ENCODE peak calls at places on chromosome 22, in four cellular contexts. F, R, S and P are unnamed samples.

GRCh38 chr22:32050678-32051515 is 7.8 kb downstream of the SLC5A1 start:
- DNase-seq in F (peak; percentile 30), R (peak; percentile 55), S (peak; percentile 88), P (no peak)

GRCh38 chr22:22342697-22343602 is 98.4 kb downstream of the VPREB1 start:
- DNase-seq in R (peak; percentile 78), S (peak; percentile 81), F (peak; percentile 75), P (peak; percentile 59)

GRCh38 chr22:29199702-29200400 is 5.8 kb upstream of the EMID1 start:
- DNase-seq in S (no peak), F (no peak), R (no peak), P (no peak)

GRCh38 chr22:35740616-35741015 is 22.9 kb downstream of the APOL5 start:
- DNase-seq in F (no peak), S (no peak), R (no peak), P (no peak)

GRCh38 chr22:46902998-46903916 is 140.8 kb downstream of the TBC1D22A start:
- DNase-seq in F (no peak), S (no peak), R (no peak), P (no peak)

GRCh38 chr22:42310301-42310981 is 40.0 kb upstream of the TCF20 start:
- DNase-seq in S (no peak), R (no peak), F (no peak), P (no peak)

GRCh38 chr22:19875531-19876313 is 21.0 kb upstream of the GNB1L start:
- DNase-seq in S (no peak), R (no peak), F (no peak), P (no peak)

GRCh38 chr22:45529966-45530575 is 27.4 kb downstream of the FBLN1 start:
- DNase-seq in R (no peak), F (no peak), S (no peak), P (no peak)

GRCh38 chr22:44664149-44664548 is 37.9 kb upstream of the PRR5 start:
- DNase-seq in R (no peak), S (no peak), F (no peak), P (no peak)

GRCh38 chr22:50604256-50604580 is 3.6 kb downstream of the MAPK8IP2 start:
- DNase-seq in F (no peak), S (no peak), R (no peak), P (no peak)

GRCh38 chr22:36406139-36406538 is 18.4 kb upstream of the MYH9 start:
- DNase-seq in R (no peak), F (no peak), S (no peak), P (no peak)

GRCh38 chr22:26903030-26903856 is 245.9 kb downstream of the MIAT start:
- DNase-seq in S (no peak), F (no peak), R (no peak), P (no peak)

GRCh38 chr22:42368379-42369249 is 63.6 kb downstream of the NFAM1 start:
- DNase-seq in R (no peak), S (no peak), F (no peak), P (no peak)

GRCh38 chr22:29031236-29031982 is 30.2 kb downstream of the C22orf31 start:
- DNase-seq in R (no peak), S (peak; percentile 83), F (peak; percentile 61), P (no peak)

GRCh38 chr22:36563001-36563400 is 34.0 kb upstream of the EIF3D start:
- DNase-seq in S (no peak), F (no peak), R (no peak), P (no peak)

GRCh38 chr22:50247748-50248147 is 2.9 kb upstream of the TUBGCP6 start:
- DNase-seq in F (no peak), R (no peak), S (peak; percentile 34), P (no peak)

GRCh38 chr22:25202290-25202921 is 2.7 kb downstream of the CRYBB3 start:
- DNase-seq in R (peak; percentile 65), F (peak; percentile 38), S (peak; percentile 67), P (no peak)

GRCh38 chr22:42324991-42325710 is 54.7 kb upstream of the TCF20 start:
- DNase-seq in F (no peak), R (no peak), S (no peak), P (no peak)

GRCh38 chr22:30866216-30866615 is 102.4 kb downstream of the MORC2 start:
- DNase-seq in S (no peak), R (no peak), F (no peak), P (no peak)

GRCh38 chr22:41943661-41944209 is 3.2 kb downstream of the CENPM start:
- DNase-seq in F (no peak), R (no peak), S (peak; percentile 21), P (no peak)

GRCh38 chr22:22810018-22810427 is 77.6 kb upstream of the IGLL5 start:
- DNase-seq in R (peak; percentile 76), F (peak; percentile 20), S (no peak), P (no peak)

GRCh38 chr22:21841422-21841821 is 26.0 kb downstream of the MAPK1 start:
- DNase-seq in F (no peak), S (no peak), R (no peak), P (no peak)

GRCh38 chr22:37749223-37749622 is 52.4 kb downstream of the TRIOBP start:
- DNase-seq in F (no peak), S (no peak), R (no peak), P (no peak)

GRCh38 chr22:40040927-40041326 is 46.2 kb downstream of the FAM83F start:
- DNase-seq in S (peak; percentile 73), F (no peak), R (no peak), P (no peak)

GRCh38 chr22:37283393-37283937 is 1.2 kb downstream of the CYTH4 start:
- DNase-seq in F (no peak), R (no peak), S (no peak), P (no peak)